ENCODE peak calls at places on chromosomes 16 and 17, in seven cellular contexts. Q is K562, T is GM12878, L is HCT116, M is Panc1, Z is HepG2, O is upper lobe of left lung. W is an unnamed sample.
A peak's percentile ranks its signal among the peaks of the same experiment; 100 is the strongest.

GRCh38 chr17:42891539-42892152 is 9.0 kb upstream of the G6PC1 start:
- ATAC-seq in Q (peak; percentile 69), T (no peak), L (no peak), M (peak; percentile 76), Z (peak; percentile 76), O (peak; percentile 45), W (peak; percentile 79)

GRCh38 chr17:76071497-76072148 is 694 bp downstream of the SRP68 start:
- ATAC-seq in Q (peak; percentile 23), T (peak; percentile 23), L (peak; percentile 20), M (peak; percentile 3), Z (no peak), O (no peak), W (no peak)

GRCh38 chr17:12180644-12181261 is 160.1 kb downstream of the MAP2K4 start:
- ATAC-seq in Q (peak; percentile 61), T (peak; percentile 68), L (peak; percentile 79), M (no peak), Z (no peak), O (no peak), W (peak; percentile 57)

GRCh38 chr17:60278237-60278636 is 113.7 kb downstream of the USP32 start:
- ATAC-seq in Q (no peak), T (no peak), L (no peak), M (no peak), Z (no peak), O (no peak), W (no peak)

GRCh38 chr16:88951989-88952388 is 25.0 kb downstream of the CBFA2T3 start:
- ATAC-seq in Q (no peak), T (no peak), L (no peak), M (no peak), Z (no peak), O (no peak), W (no peak)

GRCh38 chr17:16470302-16470701 is 21.7 kb downstream of the LRRC75A start:
- ATAC-seq in Q (no peak), T (no peak), L (no peak), M (no peak), Z (no peak), O (no peak), W (no peak)

GRCh38 chr16:47144559-47144877 is 773 bp upstream of the NETO2 start:
- ATAC-seq in Q (no peak), T (peak; percentile 5), L (no peak), M (peak; percentile 28), Z (peak; percentile 18), O (peak; percentile 19), W (no peak)

GRCh38 chr16:87608400-87608985 is 6.2 kb downstream of the JPH3 start:
- ATAC-seq in Q (peak; percentile 90), T (peak; percentile 48), L (peak; percentile 63), M (no peak), Z (peak; percentile 74), O (no peak), W (no peak)

GRCh38 chr16:3971706-3972105 is 91.2 kb upstream of the CREBBP start:
- ATAC-seq in Q (no peak), T (no peak), L (no peak), M (no peak), Z (no peak), O (no peak), W (no peak)

GRCh38 chr16:20792216-20792615 is 14.1 kb downstream of the ERI2 start:
- ATAC-seq in Q (no peak), T (no peak), L (no peak), M (no peak), Z (no peak), O (no peak), W (no peak)

GRCh38 chr16:12178251-12178990 is 201.9 kb downstream of the SNX29 start:
- ATAC-seq in Q (no peak), T (no peak), L (no peak), M (no peak), Z (no peak), O (peak; percentile 71), W (peak; percentile 91)

GRCh38 chr17:29069526-29070041 is 26.6 kb downstream of the PIPOX start:
- ATAC-seq in Q (peak; percentile 97), T (no peak), L (no peak), M (no peak), Z (no peak), O (peak; percentile 61), W (no peak)

GRCh38 chr16:81576696-81577095 is 132.1 kb downstream of the CMIP start:
- ATAC-seq in Q (no peak), T (no peak), L (no peak), M (no peak), Z (no peak), O (no peak), W (no peak)

GRCh38 chr17:68456529-68457167 is 648 bp downstream of the WIPI1 start:
- ATAC-seq in Q (peak; percentile 2), T (no peak), L (peak; percentile 77), M (peak; percentile 91), Z (peak; percentile 86), O (peak; percentile 83), W (peak; percentile 72)

GRCh38 chr17:55228683-55229192 is 36.0 kb upstream of the HLF start:
- ATAC-seq in Q (no peak), T (no peak), L (no peak), M (no peak), Z (no peak), O (no peak), W (no peak)

GRCh38 chr16:81956213-81956948 is 54.9 kb downstream of the SDR42E1 start:
- ATAC-seq in Q (no peak), T (no peak), L (no peak), M (no peak), Z (no peak), O (no peak), W (no peak)

GRCh38 chr16:85680352-85680944 is 8.3 kb downstream of the GINS2 start:
- ATAC-seq in Q (no peak), T (peak; percentile 47), L (no peak), M (no peak), Z (peak; percentile 11), O (no peak), W (no peak)

GRCh38 chr17:63998721-63999679 is 849 bp downstream of the PRR29 start:
- ATAC-seq in Q (no peak), T (peak; percentile 13), L (no peak), M (no peak), Z (no peak), O (no peak), W (no peak)

GRCh38 chr17:69608808-69609494 is 194.5 kb downstream of the MAP2K6 start:
- ATAC-seq in Q (no peak), T (no peak), L (no peak), M (peak; percentile 62), Z (no peak), O (peak; percentile 55), W (peak; percentile 77)

GRCh38 chr17:57506253-57506911 is 238.7 kb downstream of the CCDC182 start:
- ATAC-seq in Q (peak; percentile 49), T (no peak), L (no peak), M (no peak), Z (no peak), O (no peak), W (no peak)

GRCh38 chr16:398551-399277 is 1.7 kb downstream of the NME4 start:
- ATAC-seq in Q (peak; percentile 4), T (no peak), L (no peak), M (peak; percentile 4), Z (no peak), O (no peak), W (no peak)

GRCh38 chr16:397736-398332 is 835 bp downstream of the NME4 start:
- ATAC-seq in Q (peak; percentile 46), T (no peak), L (peak; percentile 46), M (peak; percentile 39), Z (peak; percentile 76), O (peak; percentile 60), W (peak; percentile 57)

GRCh38 chr16:396605-397004 is 394 bp upstream of the NME4 start:
- ATAC-seq in Q (peak; percentile 62), T (no peak), L (peak; percentile 52), M (peak; percentile 54), Z (peak; percentile 28), O (no peak), W (peak; percentile 46)

GRCh38 chr16:397135-397661 is at the start of gene NME4:
- ATAC-seq in Q (peak; percentile 12), T (no peak), L (peak; percentile 18), M (peak; percentile 33), Z (peak; percentile 23), O (no peak), W (no peak)

DNA sequence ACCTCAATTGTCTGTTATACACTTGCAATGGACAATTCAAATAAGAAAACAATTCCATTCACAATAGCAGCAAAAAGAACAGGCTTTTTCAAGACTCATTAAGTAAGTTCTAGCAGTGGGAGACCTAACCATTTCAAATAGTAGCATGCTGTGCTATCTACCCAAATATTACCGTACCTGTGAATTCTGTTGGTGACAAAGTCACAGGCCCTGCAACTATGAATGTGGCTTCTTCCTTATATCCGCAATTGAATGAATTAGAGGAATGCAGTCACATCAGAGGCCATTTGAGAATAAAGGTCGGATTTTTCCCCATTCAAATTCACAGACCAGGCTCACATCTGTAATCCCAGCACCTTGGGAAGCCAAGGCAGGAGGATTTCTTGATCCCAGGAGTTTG is 800 bp upstream of the NME4 start:
- ATAC-seq in Q (no peak), T (no peak), L (no peak), M (no peak), Z (no peak), O (no peak), W (no peak)
- H3K4me3 ChIP-seq in Q (peak overlapping the region; percentile 70), T (peak overlapping the region; percentile 54), L (no peak overlapping the region), M (peak overlapping the region; percentile 52), Z (peak overlapping the region; percentile 60), O (peak overlapping the region; percentile 79), W (peak overlapping the region; percentile 83)

GRCh38 chr16:15825750-15826305 is 31.0 kb downstream of the MYH11 start:
- ATAC-seq in Q (no peak), T (no peak), L (no peak), M (no peak), Z (no peak), O (no peak), W (no peak)
- TF ChIP-seq POLR2AphosphoS5 in Q (no peak), T (no peak), L (no peak), M (no peak), Z (no peak), O (no peak), W (peak; percentile 12)

GRCh38 chr17:71963341-71963740 is 157.5 kb upstream of the SOX9 start:
- ATAC-seq in Q (no peak), T (no peak), L (no peak), M (no peak), Z (no peak), O (no peak), W (no peak)

GRCh38 chr17:71964559-71964958 is 156.3 kb upstream of the SOX9 start:
- ATAC-seq in Q (no peak), T (no peak), L (no peak), M (no peak), Z (no peak), O (no peak), W (no peak)

GRCh38 chr17:71963791-71964190 is 157.0 kb upstream of the SOX9 start:
- ATAC-seq in Q (no peak), T (no peak), L (no peak), M (no peak), Z (no peak), O (no peak), W (no peak)

GRCh38 chr17:71959129-71959528 is 161.7 kb upstream of the SOX9 start:
- ATAC-seq in Q (no peak), T (peak; percentile 58), L (peak; percentile 92), M (peak; percentile 66), Z (peak; percentile 57), O (no peak), W (no peak)
- H3K4me1 ChIP-seq in Q (no peaks in the 10 kb centered on the region), T (no peaks in the 10 kb centered on the region), L (no peaks in the 10 kb centered on the region), M (no peaks in the 10 kb centered on the region), Z (no peaks in the 10 kb centered on the region), O (no peaks in the 10 kb centered on the region), W (no peaks in the 10 kb centered on the region)

DNA sequence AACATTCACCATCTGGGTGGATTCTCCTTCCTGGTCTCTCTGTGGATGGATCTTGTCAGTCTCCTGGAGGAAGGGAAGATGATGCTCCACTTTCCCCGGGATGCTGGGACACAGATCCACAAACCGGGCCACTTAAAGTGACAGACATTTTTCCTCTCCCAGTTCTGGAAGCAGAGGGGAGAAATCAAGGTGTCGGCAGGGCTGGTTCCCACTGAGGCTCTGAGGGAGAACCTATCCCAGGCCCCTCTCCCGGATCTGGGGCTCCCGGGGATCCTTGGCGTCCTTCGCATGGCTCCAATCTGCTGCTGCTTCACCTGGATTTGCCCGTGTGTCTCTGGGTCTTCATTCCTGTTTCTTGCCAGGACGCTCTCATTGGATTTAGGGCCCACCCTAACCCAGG is 263.1 kb upstream of the TNRC6C start:
- ATAC-seq in Q (no peak), T (no peak), L (no peak), M (no peak), Z (no peak), O (no peak), W (no peak)
- H3K4me3 ChIP-seq in Q (no peak overlapping the region), T (no peak overlapping the region), L (no peak overlapping the region), M (no peak overlapping the region), Z (no peak overlapping the region), O (no peak overlapping the region), W (no peak overlapping the region)

W was measured in gastroesophageal sphincter.